ENCODE peak calls at places on chromosome 6, in six cellular contexts. O is pancreas, I is tibial nerve, N is A549, R is Peyer's patch, E is upper lobe of right lung. U is an unnamed sample.

GRCh38 chr6:65091561-65091960 is 615.5 kb downstream of the EYS start:
- DNase-seq in O (no peak), N (no peak), E (no peak), I (no peak), R (no peak), U (no peak)

GRCh38 chr6:11212625-11213024 is 19.8 kb downstream of the NEDD9 start:
- DNase-seq in R (no peak), I (peak; percentile 73), O (no peak), N (peak; percentile 70), E (no peak), U (peak; percentile 42)

GRCh38 chr6:89834884-89835792 is 5.5 kb downstream of the CASP8AP2 start:
- DNase-seq in I (no peak), O (no peak), N (no peak), E (no peak), R (peak; percentile 61), U (no peak)

GRCh38 chr6:44630125-44631028 is 242.9 kb downstream of the CDC5L start:
- DNase-seq in E (no peak), N (peak; percentile 42), I (no peak), O (no peak), R (peak; percentile 53), U (peak; percentile 70)

GRCh38 chr6:41073968-41074691 is 1.4 kb downstream of the NFYA start:
- DNase-seq in O (no peak), N (no peak), I (no peak), R (no peak), E (no peak), U (peak; percentile 5)

GRCh38 chr6:10621227-10621626 is 73.2 kb downstream of the C6orf52 start:
- DNase-seq in O (no peak), N (no peak), R (no peak), E (no peak), I (no peak), U (no peak)

GRCh38 chr6:135505648-135506047 is 8.1 kb upstream of the AHI1 start:
- DNase-seq in N (peak; percentile 31), I (no peak), O (no peak), E (no peak), R (no peak), U (no peak)

GRCh38 chr6:7463785-7464184 is 74.2 kb downstream of the RIOK1 start:
- DNase-seq in N (peak; percentile 68), R (peak; percentile 60), O (no peak), I (no peak), E (no peak), U (peak; percentile 41)

GRCh38 chr6:149921361-149921760 is 1.6 kb downstream of the RAET1G start:
- DNase-seq in R (no peak), E (peak; percentile 31), I (no peak), O (peak; percentile 34), N (no peak), U (no peak)

GRCh38 chr6:109013551-109014101 is 81.0 kb downstream of the SESN1 start:
- DNase-seq in E (no peak), N (no peak), I (no peak), R (no peak), O (no peak), U (no peak)

GRCh38 chr6:65786815-65787214 is 79.8 kb upstream of the EYS start:
- DNase-seq in O (no peak), I (no peak), E (no peak), N (no peak), R (no peak), U (no peak)

GRCh38 chr6:129844118-129844891 is 16.8 kb downstream of the TMEM244 start:
- DNase-seq in N (no peak), E (no peak), R (no peak), I (no peak), O (no peak), U (peak; percentile 38)

GRCh38 chr6:85594197-85594930 is 706 bp upstream of the SNX14 start:
- DNase-seq in N (no peak), I (no peak), E (peak; percentile 67), O (no peak), R (no peak), U (no peak)

GRCh38 chr6:55492259-55492658 is 86.7 kb downstream of the HMGCLL1 start:
- DNase-seq in N (no peak), E (no peak), O (no peak), R (no peak), I (no peak), U (no peak)

GRCh38 chr6:107991061-107991460 is 33.1 kb upstream of the SEC63 start:
- DNase-seq in E (no peak), R (no peak), N (no peak), I (no peak), O (no peak), U (no peak)

GRCh38 chr6:7381092-7381491 is 8.4 kb downstream of the CAGE1 start:
- DNase-seq in I (no peak), R (no peak), N (no peak), O (no peak), E (no peak), U (no peak)

GRCh38 chr6:44386364-44386928 is 1.1 kb upstream of the CDC5L start:
- DNase-seq in I (peak; percentile 46), O (peak; percentile 73), E (peak; percentile 87), R (no peak), N (no peak), U (peak; percentile 32)

GRCh38 chr6:154986787-154987235 is 8.3 kb upstream of the TIAM2 start:
- DNase-seq in E (no peak), R (no peak), I (no peak), O (no peak), N (no peak), U (no peak)

GRCh38 chr6:57106990-57107389 is 17.0 kb downstream of the ZNF451 start:
- DNase-seq in N (no peak), E (no peak), I (no peak), O (no peak), R (no peak), U (no peak)

GRCh38 chr6:19180348-19181073 is 656.7 kb upstream of the ID4 start:
- DNase-seq in O (no peak), I (peak; percentile 70), E (no peak), N (no peak), R (peak; percentile 53), U (no peak)

GRCh38 chr6:91383207-91383606 is 796.3 kb upstream of the MAP3K7 start:
- DNase-seq in E (no peak), R (no peak), I (no peak), O (no peak), N (no peak), U (no peak)

GRCh38 chr6:152595507-152595906 is 41.7 kb downstream of the SYNE1 start:
- DNase-seq in E (no peak), N (peak; percentile 10), I (no peak), R (no peak), O (no peak), U (no peak)

GRCh38 chr6:34551720-34552119 is 4.4 kb downstream of the SPDEF start:
- DNase-seq in N (no peak), O (no peak), E (no peak), I (no peak), R (no peak), U (no peak)

GRCh38 chr6:143901885-143902708 is 37.8 kb downstream of the ZC2HC1B start:
- DNase-seq in I (peak; percentile 58), E (no peak), N (no peak), R (no peak), O (no peak), U (no peak)

GRCh38 chr6:106620931-106621672 is 8.2 kb downstream of the RTN4IP1 start:
- DNase-seq in I (no peak), R (no peak), O (no peak), N (no peak), E (no peak), U (no peak)

GRCh38 chr6:108914235-108915022 is 66.2 kb downstream of the ARMC2 start:
- DNase-seq in O (no peak), N (peak; percentile 23), E (no peak), R (no peak), I (no peak), U (peak; percentile 20)

GRCh38 chr6:15427360-15428070 is 181.6 kb downstream of the JARID2 start:
- DNase-seq in N (no peak), I (no peak), R (no peak), E (no peak), O (no peak), U (peak; percentile 4)

GRCh38 chr6:150314230-150315188 is 54.3 kb upstream of the IYD start:
- DNase-seq in I (no peak), N (no peak), E (no peak), O (no peak), R (no peak), U (no peak)

GRCh38 chr6:17064975-17065374 is 36.9 kb upstream of the STMND1 start:
- DNase-seq in O (no peak), E (no peak), R (no peak), I (no peak), N (no peak), U (no peak)

GRCh38 chr6:133062702-133063319 is 178.3 kb upstream of the EYA4 start:
- DNase-seq in E (no peak), N (no peak), I (no peak), O (no peak), R (no peak), U (no peak)

GRCh38 chr6:161101517-161101916 is 109.9 kb downstream of the MAP3K4 start:
- DNase-seq in I (no peak), R (no peak), O (no peak), N (no peak), E (no peak), U (no peak)
- TF ChIP-seq CTCF in I (no peak), R (no peak), O (no peak), N (no peak), E (peak; percentile 14), U (no peak)

GRCh38 chr6:31058128-31058894 is 48.0 kb downstream of the MUC22 start:
- DNase-seq in I (no peak), N (peak; percentile 68), R (peak; percentile 55), E (no peak), O (no peak), U (peak; percentile 89)
- TF ChIP-seq CTCF in I (peak; percentile 43), N (peak; percentile 37), R (peak; percentile 73), E (peak; percentile 59), O (no peak), U (peak; percentile 57)

DNA sequence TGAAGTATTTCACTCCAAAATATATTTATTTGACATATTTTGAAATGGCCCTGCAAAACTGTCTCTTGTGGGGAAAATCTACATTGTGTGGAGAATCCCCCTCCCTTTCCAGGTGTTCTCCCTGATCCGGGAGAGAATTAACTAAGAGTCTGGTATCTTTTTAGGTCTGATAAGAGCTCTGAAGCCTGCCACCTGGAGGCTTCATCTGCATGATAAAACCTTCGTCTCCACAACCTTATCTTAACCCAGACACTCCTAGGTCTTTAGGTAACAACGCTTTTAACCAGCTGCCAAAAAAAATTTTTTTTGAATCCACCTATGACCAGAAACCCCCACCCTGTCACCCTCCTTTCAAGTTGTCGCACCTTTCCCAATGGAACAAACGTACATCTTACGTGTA is 43.0 kb downstream of the FAM184A start:
- DNase-seq in E (no peak), I (no peak), O (no peak), R (no peak), N (no peak), U (no peak)
- TF ChIP-seq CTCF in E (no peak), I (no peak), O (no peak), R (no peak), N (no peak), U (no peak)

GRCh38 chr6:157034433-157035230 is 257.5 kb downstream of the ARID1B start:
- DNase-seq in R (no peak), E (no peak), N (peak; percentile 55), I (no peak), O (no peak), U (peak; percentile 68)
- TF ChIP-seq CTCF in R (peak; percentile 71), E (peak; percentile 67), N (peak; percentile 55), I (peak; percentile 66), O (no peak), U (peak; percentile 72)

GRCh38 chr6:37548067-37548674 is 48.5 kb upstream of the CCDC167 start:
- DNase-seq in N (no peak), E (no peak), O (no peak), R (no peak), I (no peak), U (no peak)
- TF ChIP-seq CTCF in N (no peak), E (no peak), O (no peak), R (no peak), I (no peak), U (no peak)